ENCODE peak calls at places on chromosomes 16 and 17, in four cellular contexts. T is A549, Y is HepG2, O is H1. E is an unnamed sample.
A peak's percentile ranks its signal among the peaks of the same experiment; 100 is the strongest.

GRCh38 chr17:80866050-80866793 is 125.4 kb upstream of the CHMP6 start:
- DNase-seq in T (peak; percentile 62), Y (peak; percentile 56), O (no peak), E (peak; percentile 67)

GRCh38 chr17:17361543-17362511 is 58.7 kb downstream of the NT5M start:
- DNase-seq in T (no peak), Y (no peak), O (no peak), E (no peak)

GRCh38 chr16:48492131-48492530 is 106.9 kb upstream of the SIAH1 start:
- DNase-seq in T (no peak), Y (no peak), O (no peak), E (no peak)

GRCh38 chr17:18224428-18225120 is 861 bp upstream of the LLGL1 start:
- DNase-seq in T (no peak), Y (peak; percentile 46), O (peak; percentile 88), E (no peak)

GRCh38 chr16:84484579-84485254 is 19.7 kb downstream of the MEAK7 start:
- DNase-seq in T (peak; percentile 62), Y (peak; percentile 62), O (no peak), E (peak; percentile 72)

GRCh38 chr17:41785091-41785875 is 1.2 kb downstream of the JUP start:
- DNase-seq in T (peak; percentile 78), Y (no peak), O (peak; percentile 89), E (peak; percentile 45)

GRCh38 chr17:76254275-76254674 is 10.9 kb upstream of the UBALD2 start:
- DNase-seq in T (no peak), Y (no peak), O (no peak), E (no peak)

GRCh38 chr16:27208809-27209208 is 5.5 kb downstream of the KDM8 start:
- DNase-seq in T (no peak), Y (no peak), O (no peak), E (no peak)

GRCh38 chr17:7834554-7834890 is 505 bp downstream of the KDM6B start:
- DNase-seq in T (peak; percentile 76), Y (peak; percentile 64), O (no peak), E (peak; percentile 64)

GRCh38 chr17:16537130-16537458 is 31.9 kb downstream of the ZNF287 start:
- DNase-seq in T (no peak), Y (no peak), O (no peak), E (no peak)

GRCh38 chr16:50457423-50457822 is 88.6 kb upstream of the BRD7 start:
- DNase-seq in T (no peak), Y (no peak), O (no peak), E (no peak)

GRCh38 chr16:66357523-66357928 is 9.0 kb upstream of the CDH5 start:
- DNase-seq in T (peak; percentile 84), Y (peak; percentile 61), O (peak; percentile 27), E (peak; percentile 64)

GRCh38 chr17:30363715-30364202 is 15.0 kb upstream of the CPD start:
- DNase-seq in T (no peak), Y (no peak), O (no peak), E (peak; percentile 41)

GRCh38 chr17:8124350-8125195 is 667 bp upstream of the HES7 start:
- DNase-seq in T (peak; percentile 53), Y (no peak), O (no peak), E (no peak)

GRCh38 chr16:10961231-10961630 is 16.9 kb downstream of the CLEC16A start:
- DNase-seq in T (no peak), Y (no peak), O (no peak), E (no peak)

GRCh38 chr16:67249178-67249759 is 490 bp downstream of the SLC9A5 start:
- DNase-seq in T (no peak), Y (no peak), O (no peak), E (no peak)

GRCh38 chr17:48605991-48606891 is 1.5 kb upstream of the HOXB6 start:
- DNase-seq in T (no peak), Y (no peak), O (no peak), E (no peak)

GRCh38 chr17:15893333-15894024 is 51.5 kb upstream of the ADORA2B start:
- DNase-seq in T (peak; percentile 58), Y (no peak), O (no peak), E (no peak)

GRCh38 chr17:67063146-67063545 is 18.8 kb downstream of the CACNG1 start:
- DNase-seq in T (no peak), Y (no peak), O (no peak), E (no peak)

GRCh38 chr17:55093358-55093757 is 124.8 kb downstream of the STXBP4 start:
- DNase-seq in T (no peak), Y (no peak), O (no peak), E (no peak)

GRCh38 chr17:77504652-77505459 is 364.1 kb downstream of the SEC14L1 start:
- DNase-seq in T (no peak), Y (no peak), O (no peak), E (no peak)

GRCh38 chr16:89922884-89923639 is at the start of gene TUBB3:
- DNase-seq in T (peak; percentile 80), Y (peak; percentile 73), O (no peak), E (peak; percentile 98)

GRCh38 chr17:30345527-30346075 is 11.7 kb upstream of the TMIGD1 start:
- DNase-seq in T (no peak), Y (peak; percentile 71), O (no peak), E (peak; percentile 64)

GRCh38 chr16:85689285-85689949 is 663 bp upstream of the GINS2 start:
- DNase-seq in T (no peak), Y (no peak), O (no peak), E (no peak)

GRCh38 chr17:56172517-56172982 is 19.3 kb downstream of the ANKFN1 start:
- DNase-seq in T (no peak), Y (no peak), O (no peak), E (no peak)

GRCh38 chr17:78865682-78866390 is 25.2 kb upstream of the USP36 start:
- DNase-seq in T (peak; percentile 83), Y (peak; percentile 87), O (peak; percentile 60), E (peak; percentile 79)

GRCh38 chr17:73266796-73267195 is 5.1 kb upstream of the CPSF4L start:
- DNase-seq in T (no peak), Y (no peak), O (no peak), E (no peak)

GRCh38 chr17:79085921-79086551 is 11.4 kb downstream of the ENGASE start:
- DNase-seq in T (no peak), Y (no peak), O (no peak), E (no peak)

GRCh38 chr16:55045329-55046145 is 114.9 kb downstream of the IRX5 start:
- DNase-seq in T (no peak), Y (no peak), O (no peak), E (no peak)

GRCh38 chr17:2815781-2816185 is 19.5 kb downstream of the RAP1GAP2 start:
- DNase-seq in T (no peak), Y (no peak), O (no peak), E (no peak)

GRCh38 chr16:66619036-66619435 is 14.5 kb downstream of the CMTM3 start:
- DNase-seq in T (no peak), Y (no peak), O (no peak), E (no peak)

GRCh38 chr16:85570213-85570734 is 42.8 kb upstream of the GSE1 start:
- DNase-seq in T (no peak), Y (no peak), O (no peak), E (no peak)

GRCh38 chr16:89732918-89733242 is 11.5 kb downstream of the ZNF276 start:
- DNase-seq in T (no peak), Y (no peak), O (no peak), E (no peak)

GRCh38 chr16:12020007-12020406 is 43.5 kb downstream of the SNX29 start:
- DNase-seq in T (no peak), Y (no peak), O (no peak), E (no peak)

GRCh38 chr16:1258218-1258587 is 2.3 kb downstream of the TPSD1 start:
- DNase-seq in T (no peak), Y (no peak), O (no peak), E (no peak)

GRCh38 chr16:1258906-1259759 is 3.3 kb downstream of the TPSD1 start:
- DNase-seq in T (no peak), Y (no peak), O (no peak), E (no peak)

GRCh38 chr16:1256874-1257322 is 1.0 kb downstream of the TPSD1 start:
- DNase-seq in T (no peak), Y (no peak), O (no peak), E (no peak)

GRCh38 chr16:1259760-1260068 is 3.8 kb downstream of the TPSD1 start:
- DNase-seq in T (no peak), Y (no peak), O (no peak), E (peak; percentile 13)

GRCh38 chr16:1257561-1258217 is 1.8 kb downstream of the TPSD1 start:
- DNase-seq in T (no peak), Y (no peak), O (no peak), E (no peak)
- TF ChIP-seq RNF2 in T (no peak), Y (no peak), O (no peak), E (no peak)

DNA sequence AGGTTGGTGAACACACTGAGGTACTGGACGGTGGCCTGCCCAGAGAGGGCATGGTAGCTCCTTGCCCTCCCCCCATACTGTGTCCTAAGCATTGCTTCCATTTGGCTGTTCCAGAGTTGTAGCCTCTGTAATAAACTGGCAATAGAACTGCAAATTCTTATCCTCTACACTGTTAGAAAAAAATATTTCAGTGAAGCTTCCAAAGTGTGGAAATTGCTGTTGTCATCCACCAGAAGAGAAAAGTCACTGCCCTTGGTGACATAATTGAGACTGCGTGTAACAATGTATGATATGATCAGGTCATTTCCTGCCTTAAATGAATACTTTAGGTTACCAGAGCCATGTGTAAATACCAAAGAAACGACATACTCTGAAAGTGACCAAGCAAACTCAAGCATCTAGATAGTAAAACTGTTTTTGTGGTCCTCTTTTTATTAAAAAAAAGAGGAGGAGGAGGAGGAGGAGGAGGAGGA is 65.9 kb downstream of the CEP95 start:
- DNase-seq in T (peak; percentile 7), Y (peak; percentile 5), O (no peak), E (peak; percentile 53)
- TF ChIP-seq RNF2 in T (no peak), Y (no peak), O (no peak), E (peak; percentile 37)

DNA sequence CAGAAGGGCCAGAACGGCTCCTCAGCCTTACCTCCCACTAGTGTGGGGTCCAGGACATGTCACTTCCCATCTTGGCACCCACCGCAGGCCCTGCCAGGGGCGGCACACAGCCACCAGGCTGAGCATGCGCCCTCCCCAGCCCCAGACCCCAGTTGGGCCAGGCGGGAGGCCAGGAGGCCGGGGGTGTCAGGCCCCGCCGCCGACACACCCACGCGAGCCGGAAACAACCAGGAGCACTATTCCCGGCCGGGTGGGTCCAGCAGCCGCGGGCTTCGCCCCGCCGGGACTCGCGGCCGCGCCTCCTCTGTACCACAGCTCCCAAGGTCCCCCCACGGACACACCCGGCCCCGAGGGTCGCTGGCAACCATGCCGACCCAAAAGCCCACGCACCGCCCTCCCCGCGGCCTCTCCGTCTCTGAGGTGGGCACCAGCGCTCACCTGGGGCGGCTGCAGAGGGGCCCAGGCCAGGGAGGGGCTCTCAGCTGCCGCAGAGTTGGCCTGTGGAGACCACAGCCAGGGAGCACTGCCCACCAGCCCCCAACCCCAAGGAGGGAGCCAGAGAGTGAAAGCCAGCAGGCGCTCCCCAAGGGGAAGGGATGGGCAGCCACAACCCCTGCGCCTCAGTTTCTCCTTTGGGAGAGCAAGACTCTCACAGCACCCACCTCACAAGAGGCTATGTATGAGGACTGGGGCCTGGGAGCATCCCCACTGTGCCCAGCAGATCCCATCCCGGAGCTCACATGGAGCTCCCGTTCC is 18.0 kb downstream of the B9D1 start:
- DNase-seq in T (no peak), Y (no peak), O (no peak), E (no peak)
- TF ChIP-seq RNF2 in T (no peak), Y (no peak), O (no peak), E (no peak)

DNA sequence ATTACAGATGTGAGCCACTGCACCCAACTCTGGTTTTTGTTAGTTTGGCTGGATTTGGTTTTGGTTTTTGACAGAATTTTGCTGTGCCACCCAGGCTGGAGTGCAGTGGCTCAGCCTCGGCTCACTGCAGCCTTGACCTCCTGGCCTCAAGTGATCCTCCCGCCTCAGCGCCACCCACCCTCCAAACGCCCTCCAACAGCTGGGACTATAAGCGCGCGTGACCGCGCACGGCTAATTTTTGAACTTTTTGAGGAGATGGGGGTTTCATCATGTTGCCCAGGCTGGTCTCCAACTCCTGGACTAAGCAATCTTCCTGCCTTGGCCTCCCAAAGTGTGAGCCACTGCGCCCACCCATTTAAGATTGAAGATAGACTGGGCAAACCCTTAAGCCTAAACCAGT is 84.4 kb upstream of the RPRML start:
- DNase-seq in T (no peak), Y (no peak), O (no peak), E (no peak)
- TF ChIP-seq RNF2 in T (no peak), Y (no peak), O (no peak), E (no peak)

E was measured in K562.